ENCODE peak calls at places on chromosomes 4 and X, in five cellular contexts. K, L, M, O and A are unnamed samples.

GRCh38 chr4:89829470-89830138 is 7.4 kb downstream of the SNCA start:
- DNase-seq in L (peak), O (peak), K (no peak), M (no peak), A (no peak)

GRCh38 chr4:1031956-1032795 is 20.8 kb downstream of the FGFRL1 start:
- DNase-seq in M (no peak), K (no peak), O (no peak), L (no peak), A (no peak)

GRCh38 chrX:49071877-49072711 is 1.7 kb downstream of the PRAF2 start:
- DNase-seq in M (peak), L (no peak), K (no peak), O (no peak), A (no peak)

GRCh38 chrX:57607295-57608187 is 15.7 kb downstream of the ZXDB start:
- DNase-seq in K (no peak), M (no peak), L (no peak), O (no peak), A (no peak)

GRCh38 chrX:124619710-124620109 is 273.3 kb downstream of the SH2D1A start:
- DNase-seq in M (no peak), K (no peak), L (no peak), O (no peak), A (no peak)

GRCh38 chrX:111652719-111653118 is 28.3 kb upstream of the ALG13 start:
- DNase-seq in M (no peak), K (no peak), O (no peak), L (no peak), A (no peak)

GRCh38 chr4:109155682-109156243 is 146.7 kb downstream of the COL25A1 start:
- DNase-seq in K (no peak), L (no peak), M (no peak), O (no peak), A (no peak)

GRCh38 chr4:95165926-95166524 is 382.7 kb downstream of the UNC5C start:
- DNase-seq in M (no peak), O (peak), L (peak), K (peak), A (no peak)

GRCh38 chr4:153488719-153489384 is 22.7 kb downstream of the TMEM131L start:
- DNase-seq in K (no peak), L (no peak), O (peak), M (no peak), A (no peak)

GRCh38 chrX:40646489-40647306 is 663 bp downstream of the CXorf38 start:
- DNase-seq in M (peak), K (peak), O (no peak), L (no peak), A (peak)

GRCh38 chr4:42280327-42281095 is 116.8 kb upstream of the SHISA3 start:
- DNase-seq in K (peak), M (no peak), L (no peak), O (no peak), A (no peak)

GRCh38 chrX:15815779-15816452 is 25.6 kb downstream of the ZRSR2 start:
- DNase-seq in K (peak), L (peak), O (peak), M (no peak), A (no peak)

GRCh38 chrX:129779747-129780146 is at the start of gene SASH3:
- DNase-seq in O (no peak), L (no peak), M (no peak), K (no peak), A (no peak)

GRCh38 chrX:132491191-132491590 is 2.4 kb upstream of the MBNL3 start:
- DNase-seq in K (no peak), O (no peak), M (no peak), L (peak), A (no peak)

GRCh38 chr4:107183155-107183774 is 147.2 kb upstream of the DKK2 start:
- DNase-seq in K (peak), O (peak), L (peak), M (no peak), A (no peak)

GRCh38 chrX:22520128-22520828 is 247.6 kb downstream of the CBLL2 start:
- DNase-seq in M (no peak), K (no peak), O (no peak), L (no peak), A (no peak)

GRCh38 chr4:140637836-140638235 is 69.1 kb upstream of the UCP1 start:
- DNase-seq in M (no peak), O (no peak), L (peak), K (peak), A (no peak)

GRCh38 chr4:170872794-170873193 is 783.0 kb upstream of the AADAT start:
- DNase-seq in O (no peak), M (no peak), K (no peak), L (no peak), A (no peak)

GRCh38 chrX:44873415-44874270 is 655 bp downstream of the KDM6A start:
- DNase-seq in K (peak), L (no peak), O (no peak), M (peak), A (peak)

GRCh38 chr4:163331629-163332360 is 601 bp downstream of the NPY1R start:
- DNase-seq in M (peak), L (no peak), K (no peak), O (no peak), A (no peak)

GRCh38 chrX:39513836-39514235 is 583.9 kb downstream of the BCOR start:
- DNase-seq in K (no peak), O (no peak), M (no peak), L (no peak), A (no peak)

GRCh38 chrX:10620121-10620699 is at the start of gene MID1:
- DNase-seq in K (no peak), L (no peak), M (peak), O (no peak), A (no peak)

GRCh38 chr4:38526412-38526811 is 137.6 kb upstream of the KLF3 start:
- DNase-seq in L (peak), K (no peak), M (no peak), O (no peak), A (no peak)

GRCh38 chr4:124936427-124936826 is 223.9 kb upstream of the ANKRD50 start:
- DNase-seq in O (no peak), L (no peak), M (no peak), K (no peak), A (no peak)

GRCh38 chrX:78673256-78673655 is 14.1 kb upstream of the RTL3 start:
- DNase-seq in L (no peak), K (no peak), O (no peak), M (no peak), A (no peak)

GRCh38 chrX:105882581-105883275 is 60.4 kb downstream of the NRK start:
- DNase-seq in M (no peak), L (no peak), O (no peak), K (no peak), A (no peak)

GRCh38 chr4:98959411-98959810 is 30.5 kb upstream of the EIF4E start:
- DNase-seq in L (no peak), M (no peak), O (no peak), K (no peak), A (no peak)

GRCh38 chr4:15717647-15718416 is 15.0 kb downstream of the BST1 start:
- DNase-seq in M (no peak), K (no peak), O (no peak), L (no peak), A (no peak)

GRCh38 chrX:9416562-9417319 is 48.1 kb upstream of the TBL1X start:
- DNase-seq in L (no peak), M (no peak), K (no peak), O (no peak), A (no peak)

GRCh38 chr4:2802618-2803531 is 10.0 kb downstream of the SH3BP2 start:
- DNase-seq in L (no peak), O (no peak), K (no peak), M (no peak), A (no peak)

GRCh38 chr4:38856524-38857337 is at the start of gene TLR6:
- DNase-seq in K (peak), O (peak), L (peak), M (peak), A (peak)

GRCh38 chr4:114015444-114015899 is 36.0 kb upstream of the ARSJ start:
- DNase-seq in L (no peak), K (no peak), O (no peak), M (no peak), A (no peak)

GRCh38 chrX:74550295-74550802 is 64.1 kb downstream of the RLIM start:
- DNase-seq in O (peak), M (peak), K (peak), L (peak), A (no peak)

GRCh38 chrX:109886122-109886761 is 116.7 kb upstream of the TMEM164 start:
- DNase-seq in K (peak), M (peak), O (no peak), L (peak), A (no peak)

GRCh38 chr4:24912252-24913098 is at the start of gene CCDC149:
- DNase-seq in L (peak), O (no peak), K (peak), M (peak), A (no peak)

GRCh38 chr4:41975341-41975740 is 6.2 kb upstream of the DCAF4L1 start:
- DNase-seq in K (no peak), L (no peak), O (no peak), M (no peak), A (no peak)

GRCh38 chr4:182746876-182747275 is 170.3 kb downstream of the DCTD start:
- DNase-seq in K (no peak), O (no peak), L (no peak), M (no peak), A (no peak)

GRCh38 chr4:182741054-182741453 is 176.1 kb downstream of the DCTD start:
- DNase-seq in O (no peak), M (no peak), L (no peak), K (no peak), A (no peak)

GRCh38 chr4:182745268-182745667 is 171.9 kb downstream of the DCTD start:
- DNase-seq in M (no peak), K (no peak), L (no peak), O (no peak), A (no peak)

GRCh38 chr4:182748283-182748682 is 168.9 kb downstream of the DCTD start:
- DNase-seq in L (no peak), M (no peak), K (no peak), O (no peak), A (no peak)

DNA sequence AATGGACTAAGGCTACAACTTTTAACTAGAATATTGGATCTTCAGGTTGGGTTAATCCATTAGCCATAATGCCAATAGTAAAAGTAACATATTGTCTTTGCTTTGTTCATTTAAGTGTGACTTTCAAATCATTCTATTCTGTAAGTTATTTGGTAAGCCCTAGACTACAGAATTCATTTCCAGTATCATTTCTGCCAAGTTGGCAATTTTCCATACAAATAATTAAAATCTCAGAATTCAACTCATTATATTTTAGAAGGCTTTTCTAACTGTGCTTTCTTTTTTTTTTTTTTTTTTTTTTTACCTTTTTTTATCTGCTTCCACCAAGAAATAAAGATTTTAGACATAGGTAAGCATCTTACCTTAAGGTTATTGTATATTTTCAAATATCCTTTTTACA is 173.4 kb downstream of the DCTD start:
- DNase-seq in O (no peak), K (no peak), M (no peak), L (no peak), A (no peak)
- TF ChIP-seq TAF1 in O (no peak), K (no peak), M (no peak), L (no peak), A (no peak)

DNA sequence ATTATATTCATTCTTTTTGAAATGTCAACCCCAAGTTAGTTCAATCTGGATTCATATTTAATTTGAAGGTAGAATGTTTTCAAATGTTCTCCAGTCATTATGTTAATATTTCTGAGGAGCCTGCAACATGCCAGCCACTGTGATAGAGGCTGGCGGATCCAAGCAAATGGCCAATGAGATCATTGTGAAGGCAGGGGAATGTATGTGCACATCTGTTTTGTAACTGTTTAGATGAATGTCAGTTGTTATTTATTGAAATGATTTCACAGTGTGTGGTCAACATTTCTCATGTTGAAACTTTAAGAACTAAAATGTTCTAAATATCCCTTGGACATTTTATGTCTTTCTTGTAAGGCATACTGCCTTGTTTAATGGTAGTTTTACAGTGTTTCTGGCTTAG is 1.6 kb downstream of the CXCL1 start:
- DNase-seq in L (no peak), M (no peak), O (no peak), K (no peak), A (no peak)
- TF ChIP-seq POLR2A in L (no peak), M (no peak), O (no peak), K (no peak), A (no peak)

GRCh38 chr4:7963691-7964090 is 24.0 kb upstream of the AFAP1 start:
- DNase-seq in O (no peak), L (no peak), K (no peak), M (no peak), A (no peak)

GRCh38 chr4:7966281-7967062 is 26.8 kb upstream of the AFAP1 start:
- DNase-seq in O (no peak), L (no peak), M (no peak), K (no peak), A (no peak)

GRCh38 chr4:7964459-7964858 is 24.8 kb upstream of the AFAP1 start:
- DNase-seq in L (no peak), M (no peak), O (no peak), K (no peak), A (no peak)

GRCh38 chr4:7967063-7967440 is 27.4 kb upstream of the AFAP1 start:
- DNase-seq in M (no peak), L (peak), K (no peak), O (no peak), A (no peak)

DNA sequence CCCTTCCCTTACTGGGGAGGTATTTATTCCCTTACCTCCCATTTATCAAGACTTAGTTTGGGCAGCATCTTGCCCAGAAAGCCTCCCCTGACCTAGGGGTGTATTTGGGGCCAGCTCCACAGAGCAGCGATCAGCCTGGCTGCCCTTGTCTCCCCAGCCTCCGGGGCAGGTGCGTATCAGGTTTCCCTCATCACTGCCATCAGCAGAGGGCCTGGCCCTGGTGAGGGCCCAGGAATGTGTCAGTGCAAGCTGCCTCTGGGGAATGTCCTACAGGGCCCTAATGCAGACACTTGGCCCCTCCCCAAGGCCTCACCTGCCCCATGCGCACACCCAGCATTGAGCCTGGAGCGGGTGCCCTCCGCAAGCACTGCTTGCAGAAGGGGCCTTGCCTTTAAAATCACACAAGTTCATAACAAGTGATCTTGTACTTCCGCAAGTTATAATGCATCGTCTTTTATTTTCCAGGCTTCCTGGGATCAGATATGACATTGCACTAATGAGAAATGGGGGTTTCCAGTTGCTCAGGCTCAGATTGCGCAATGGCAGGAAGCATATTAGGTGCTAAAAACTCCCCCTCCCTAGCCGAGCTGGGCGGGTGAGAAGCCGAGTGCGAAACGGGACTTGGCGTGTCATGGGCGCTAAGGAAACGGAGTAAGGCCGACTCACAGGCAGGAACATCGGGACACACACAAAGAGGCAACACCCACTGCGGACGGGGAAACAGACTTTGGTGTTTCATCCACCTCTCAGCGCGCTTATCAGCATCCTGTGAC is 25.4 kb upstream of the AFAP1 start:
- DNase-seq in M (no peak), O (no peak), K (no peak), L (no peak), A (no peak)
- TF ChIP-seq TAF1 in M (no peak), O (no peak), K (no peak), L (no peak), A (no peak)

GRCh38 chr4:158331863-158332262 is 121.6 kb downstream of the TMEM144 start:
- DNase-seq in K (no peak), L (no peak), O (no peak), M (no peak), A (no peak)

DNA sequence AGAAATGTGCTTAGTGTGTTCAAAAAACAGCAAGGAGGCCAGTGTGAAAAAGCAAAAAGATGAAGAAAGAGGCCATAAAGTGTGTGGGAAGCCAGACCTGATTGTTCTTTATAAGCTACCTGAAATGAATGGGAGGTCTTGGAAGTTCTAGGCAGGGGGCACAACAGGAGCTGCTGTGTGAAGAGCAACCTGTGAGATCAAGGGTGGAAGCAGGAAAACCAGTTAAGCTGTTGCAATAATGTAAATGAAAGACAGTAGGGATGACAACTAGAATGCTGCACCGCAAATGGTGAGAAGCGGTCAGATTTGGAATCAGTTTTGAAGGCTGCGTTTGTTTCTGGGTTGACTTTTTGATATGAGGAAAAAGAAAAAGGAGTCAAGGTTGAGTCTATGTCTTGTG is 123.5 kb downstream of the TMEM144 start:
- DNase-seq in O (no peak), K (no peak), L (no peak), M (no peak), A (no peak)
- TF ChIP-seq POLR2A in O (no peak), K (no peak), L (no peak), M (no peak), A (no peak)

DNA sequence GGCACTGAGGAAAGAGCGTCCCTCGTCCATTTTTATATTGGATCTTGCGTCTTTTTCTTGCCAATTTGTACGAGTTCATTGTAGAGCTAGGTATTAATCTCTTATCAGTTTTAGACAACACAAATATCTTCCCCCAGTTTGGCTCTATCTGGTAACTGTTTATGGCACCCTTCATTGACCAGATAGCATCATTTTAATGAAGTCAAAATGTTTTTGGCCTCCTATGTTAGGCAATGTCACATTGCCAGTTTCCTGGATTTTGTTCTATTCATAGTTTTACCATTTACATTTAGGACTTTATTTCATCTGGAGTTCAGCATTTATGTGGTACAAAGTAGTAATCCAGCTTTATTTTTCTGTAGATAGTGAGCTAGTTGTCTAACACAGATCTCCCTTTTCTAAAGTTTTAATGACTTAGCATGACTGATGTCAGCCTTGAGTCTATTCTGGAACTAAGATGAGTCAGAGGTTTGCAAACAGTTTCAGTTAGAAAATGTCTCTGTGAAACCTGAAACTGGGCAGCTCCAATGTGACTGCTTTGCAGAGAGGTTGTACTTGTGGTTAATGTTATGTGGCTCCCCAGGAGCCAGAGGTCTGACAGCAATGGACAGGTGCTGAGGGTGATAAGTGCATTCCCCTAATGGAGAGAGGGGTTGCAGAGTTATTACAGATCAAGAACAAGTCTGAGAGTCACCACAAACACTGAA is 5.3 kb upstream of the STBD1 start:
- DNase-seq in O (peak), L (peak), K (peak), M (no peak), A (peak)
- TF ChIP-seq TAF1 in O (no peak), L (no peak), K (peak), M (no peak), A (no peak)

DNA sequence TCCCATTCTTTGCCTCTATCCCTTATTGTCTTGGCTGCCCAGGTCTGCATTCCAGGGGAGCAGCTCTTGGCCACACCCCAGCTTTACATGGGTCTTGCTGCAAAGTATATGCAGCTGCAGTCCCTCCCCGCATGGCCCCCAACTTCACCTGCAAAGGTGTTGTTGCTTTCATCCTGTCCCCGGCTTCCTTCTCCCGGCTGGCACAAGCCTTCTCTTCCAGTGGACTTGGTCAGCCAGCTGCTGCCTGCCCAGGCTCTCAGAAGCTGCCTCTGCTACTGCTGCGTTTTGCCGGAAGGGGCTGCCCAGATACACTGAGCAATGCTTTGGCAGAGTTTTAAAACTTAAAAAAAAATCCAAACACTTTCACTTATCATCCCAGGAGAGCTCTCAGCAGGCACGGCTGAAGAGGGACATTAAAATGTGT is 121.2 kb upstream of the PDLIM3 start:
- DNase-seq in M (peak), K (no peak), L (no peak), O (no peak), A (no peak)
- TF ChIP-seq POLR2A in M (no peak), K (no peak), L (no peak), O (no peak), A (no peak)